ENCODE peak calls at places on chromosomes 12 and 14, in nine cellular contexts. One of them, this sample, is unnamed.

GRCh38 chr12:106248849-106249371 is 1.1 kb upstream of the CKAP4 start:
- DNase-seq in A673: peak
- DNase-seq in endothelial cell of umbilical vein: peak
- DNase-seq in body of pancreas: peak
- DNase-seq in pancreas: no peak
- DNase-seq in Panc1: no peak
- DNase-seq in spleen: peak
- DNase-seq in WERI-Rb-1: no peak
- DNase-seq in RWPE1: no peak
- DNase-seq in this sample: no peak

GRCh38 chr14:55889124-55889523 is 229.1 kb upstream of the PELI2 start:
- DNase-seq in endothelial cell of umbilical vein: no peak
- DNase-seq in spleen: no peak
- DNase-seq in pancreas: peak
- DNase-seq in RWPE1: peak
- DNase-seq in body of pancreas: peak
- DNase-seq in WERI-Rb-1: no peak
- DNase-seq in A673: no peak
- DNase-seq in Panc1: no peak
- DNase-seq in this sample: no peak

GRCh38 chr12:58161773-58162172 is 220.4 kb downstream of the ATP23 start:
- DNase-seq in endothelial cell of umbilical vein: no peak
- DNase-seq in RWPE1: no peak
- DNase-seq in Panc1: no peak
- DNase-seq in A673: no peak
- DNase-seq in WERI-Rb-1: no peak
- DNase-seq in body of pancreas: no peak
- DNase-seq in spleen: no peak
- DNase-seq in pancreas: no peak
- DNase-seq in this sample: no peak

GRCh38 chr12:96177013-96177412 is 17.2 kb upstream of the ELK3 start:
- DNase-seq in pancreas: no peak
- DNase-seq in spleen: no peak
- DNase-seq in A673: no peak
- DNase-seq in Panc1: no peak
- DNase-seq in RWPE1: peak
- DNase-seq in endothelial cell of umbilical vein: peak
- DNase-seq in WERI-Rb-1: no peak
- DNase-seq in body of pancreas: no peak
- DNase-seq in this sample: no peak

GRCh38 chr14:87049886-87050820 is 942.8 kb downstream of the GALC start:
- DNase-seq in spleen: no peak
- DNase-seq in endothelial cell of umbilical vein: no peak
- DNase-seq in pancreas: peak
- DNase-seq in WERI-Rb-1: peak
- DNase-seq in RWPE1: peak
- DNase-seq in body of pancreas: peak
- DNase-seq in A673: peak
- DNase-seq in Panc1: no peak
- DNase-seq in this sample: no peak

GRCh38 chr12:101773560-101774206 is 34.4 kb upstream of the SYCP3 start:
- DNase-seq in body of pancreas: peak
- DNase-seq in spleen: no peak
- DNase-seq in WERI-Rb-1: peak
- DNase-seq in Panc1: peak
- DNase-seq in pancreas: peak
- DNase-seq in endothelial cell of umbilical vein: peak
- DNase-seq in RWPE1: peak
- DNase-seq in A673: peak
- DNase-seq in this sample: no peak

GRCh38 chr12:111322336-111323250 is 46.3 kb downstream of the PHETA1 start:
- DNase-seq in body of pancreas: peak
- DNase-seq in WERI-Rb-1: no peak
- DNase-seq in endothelial cell of umbilical vein: no peak
- DNase-seq in pancreas: no peak
- DNase-seq in RWPE1: no peak
- DNase-seq in Panc1: no peak
- DNase-seq in spleen: no peak
- DNase-seq in A673: no peak
- DNase-seq in this sample: no peak

GRCh38 chr12:110342157-110342556 is 61.1 kb downstream of the ATP2A2 start:
- DNase-seq in endothelial cell of umbilical vein: no peak
- DNase-seq in pancreas: no peak
- DNase-seq in WERI-Rb-1: no peak
- DNase-seq in spleen: no peak
- DNase-seq in A673: no peak
- DNase-seq in body of pancreas: no peak
- DNase-seq in Panc1: no peak
- DNase-seq in RWPE1: no peak
- DNase-seq in this sample: no peak

GRCh38 chr14:55416866-55417265 is 5.2 kb upstream of the ATG14 start:
- DNase-seq in Panc1: no peak
- DNase-seq in pancreas: no peak
- DNase-seq in A673: peak
- DNase-seq in WERI-Rb-1: peak
- DNase-seq in body of pancreas: no peak
- DNase-seq in RWPE1: no peak
- DNase-seq in spleen: no peak
- DNase-seq in endothelial cell of umbilical vein: no peak
- DNase-seq in this sample: no peak

GRCh38 chr14:56555921-56556570 is 23.6 kb upstream of the TMEM260 start:
- DNase-seq in RWPE1: peak
- DNase-seq in endothelial cell of umbilical vein: peak
- DNase-seq in spleen: no peak
- DNase-seq in A673: peak
- DNase-seq in body of pancreas: no peak
- DNase-seq in pancreas: no peak
- DNase-seq in WERI-Rb-1: no peak
- DNase-seq in Panc1: peak
- DNase-seq in this sample: no peak

GRCh38 chr12:52606581-52607241 is 5.4 kb upstream of the KRT72 start:
- DNase-seq in body of pancreas: no peak
- DNase-seq in Panc1: no peak
- DNase-seq in pancreas: no peak
- DNase-seq in A673: no peak
- DNase-seq in spleen: no peak
- DNase-seq in RWPE1: no peak
- DNase-seq in endothelial cell of umbilical vein: no peak
- DNase-seq in WERI-Rb-1: no peak
- DNase-seq in this sample: no peak

GRCh38 chr14:68462683-68463082 is 330.2 kb downstream of the ZFP36L1 start:
- DNase-seq in pancreas: no peak
- DNase-seq in Panc1: no peak
- DNase-seq in body of pancreas: no peak
- DNase-seq in WERI-Rb-1: no peak
- DNase-seq in endothelial cell of umbilical vein: no peak
- DNase-seq in spleen: no peak
- DNase-seq in A673: no peak
- DNase-seq in RWPE1: no peak
- DNase-seq in this sample: no peak

GRCh38 chr12:113399490-113399889 is 4.2 kb downstream of the SDS start:
- DNase-seq in endothelial cell of umbilical vein: no peak
- DNase-seq in A673: no peak
- DNase-seq in RWPE1: no peak
- DNase-seq in spleen: no peak
- DNase-seq in body of pancreas: no peak
- DNase-seq in WERI-Rb-1: no peak
- DNase-seq in Panc1: no peak
- DNase-seq in pancreas: no peak
- DNase-seq in this sample: no peak

DNA sequence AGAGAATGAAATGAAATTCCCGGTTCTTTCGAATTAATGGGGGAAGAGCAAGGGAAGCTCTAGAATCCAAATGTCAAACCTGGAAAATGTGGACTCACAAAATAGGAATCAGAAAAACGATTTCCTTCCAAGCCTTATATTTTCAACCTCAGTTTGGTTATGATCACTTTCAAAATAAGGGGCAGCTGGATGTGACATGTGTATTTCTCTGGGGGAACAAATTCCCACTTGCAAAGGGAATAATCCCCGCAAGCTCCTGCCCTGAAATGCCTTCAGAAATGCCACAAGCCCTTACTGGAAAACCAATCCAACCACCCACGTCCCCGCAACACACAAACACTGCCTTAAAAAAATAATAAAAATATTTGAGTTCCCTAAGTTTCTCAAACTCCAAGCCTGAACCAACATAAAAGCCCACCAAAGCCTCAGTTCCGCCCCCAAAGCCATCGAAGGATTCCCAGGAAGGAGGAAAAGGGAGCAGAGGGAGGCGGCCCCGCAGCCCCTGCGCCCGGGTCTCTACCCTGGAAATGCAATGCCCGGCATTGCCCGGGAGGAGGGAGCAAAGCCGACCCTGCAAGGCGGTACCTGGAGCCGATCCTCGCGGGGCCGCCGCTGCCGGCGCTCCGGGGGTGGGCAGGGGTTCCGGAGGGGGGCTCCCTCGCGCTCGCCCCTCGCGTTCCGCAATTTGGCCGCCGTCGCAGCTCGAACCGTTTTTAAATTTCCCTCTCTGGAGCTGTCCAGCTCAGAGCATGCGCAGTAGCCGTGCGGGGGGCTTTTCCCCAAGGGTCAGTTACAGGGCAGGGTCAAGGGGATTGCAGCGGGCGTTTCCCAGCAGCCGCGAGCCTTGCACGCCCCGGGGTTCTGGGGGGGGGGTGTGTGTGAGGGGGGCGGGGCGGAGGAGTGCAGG is at the start of gene FOXN4:
- DNase-seq in endothelial cell of umbilical vein: no peak
- DNase-seq in body of pancreas: no peak
- DNase-seq in spleen: no peak
- DNase-seq in Panc1: no peak
- DNase-seq in WERI-Rb-1: peak
- DNase-seq in RWPE1: no peak
- DNase-seq in pancreas: no peak
- DNase-seq in A673: no peak
- DNase-seq in this sample: no peak
- TF ChIP-seq CTCF in endothelial cell of umbilical vein: no peak
- TF ChIP-seq CTCF in body of pancreas: no peak
- TF ChIP-seq CTCF in spleen: no peak
- TF ChIP-seq CTCF in Panc1: no peak
- TF ChIP-seq CTCF in WERI-Rb-1: no peak
- TF ChIP-seq CTCF in RWPE1: no peak
- TF ChIP-seq CTCF in pancreas: no peak
- TF ChIP-seq CTCF in A673: no peak
- TF ChIP-seq CTCF in this sample: no peak

DNA sequence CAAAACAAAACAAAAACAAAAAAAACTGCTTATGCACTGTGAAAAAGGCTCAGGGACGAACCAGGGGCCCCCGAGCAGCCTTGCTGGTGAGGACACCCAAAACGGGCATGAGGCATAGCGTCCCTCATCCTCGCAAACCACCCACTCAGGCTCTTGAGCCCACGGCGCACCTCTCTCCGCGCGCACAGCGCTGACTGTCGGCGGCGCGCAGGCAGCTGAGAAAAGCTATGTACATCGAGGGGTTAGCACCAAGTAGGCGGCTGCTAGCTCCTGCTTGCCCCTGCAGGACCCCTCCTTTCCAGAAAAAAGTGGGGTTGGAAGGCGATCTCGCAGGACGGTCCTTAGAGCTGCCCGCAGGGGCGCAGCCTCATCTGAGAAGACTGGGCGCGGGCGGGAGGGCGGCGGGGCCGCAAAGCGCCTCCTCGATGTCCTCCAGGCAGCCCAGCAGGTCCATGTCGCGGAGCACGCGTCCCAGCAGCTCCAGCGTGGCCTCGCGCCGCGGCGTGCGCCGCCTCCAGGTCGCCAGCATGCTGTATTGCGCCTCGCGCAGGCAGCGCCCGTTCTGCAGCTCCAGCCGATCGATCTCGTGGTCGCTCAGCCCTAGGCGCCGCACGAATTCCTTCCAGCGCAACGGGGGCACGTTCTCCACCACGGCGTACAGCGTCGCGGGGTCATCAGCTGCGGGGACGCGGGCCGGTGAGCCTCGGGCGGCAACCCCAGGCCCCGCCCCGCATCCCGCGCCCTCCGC is 12.8 kb downstream of the TNFRSF1A start:
- DNase-seq in spleen: peak
- DNase-seq in Panc1: no peak
- DNase-seq in body of pancreas: no peak
- DNase-seq in pancreas: no peak
- DNase-seq in A673: no peak
- DNase-seq in RWPE1: no peak
- DNase-seq in endothelial cell of umbilical vein: no peak
- DNase-seq in WERI-Rb-1: peak
- DNase-seq in this sample: no peak
- H3K27ac ChIP-seq in spleen: peak
- H3K27ac ChIP-seq in Panc1: no peak
- H3K27ac ChIP-seq in body of pancreas: no peak
- H3K27ac ChIP-seq in pancreas: no peak
- H3K27ac ChIP-seq in A673: no peak
- H3K27ac ChIP-seq in RWPE1: peak
- H3K27ac ChIP-seq in endothelial cell of umbilical vein: no peak
- H3K27ac ChIP-seq in WERI-Rb-1: no peak
- H3K27ac ChIP-seq in this sample: no peak

DNA sequence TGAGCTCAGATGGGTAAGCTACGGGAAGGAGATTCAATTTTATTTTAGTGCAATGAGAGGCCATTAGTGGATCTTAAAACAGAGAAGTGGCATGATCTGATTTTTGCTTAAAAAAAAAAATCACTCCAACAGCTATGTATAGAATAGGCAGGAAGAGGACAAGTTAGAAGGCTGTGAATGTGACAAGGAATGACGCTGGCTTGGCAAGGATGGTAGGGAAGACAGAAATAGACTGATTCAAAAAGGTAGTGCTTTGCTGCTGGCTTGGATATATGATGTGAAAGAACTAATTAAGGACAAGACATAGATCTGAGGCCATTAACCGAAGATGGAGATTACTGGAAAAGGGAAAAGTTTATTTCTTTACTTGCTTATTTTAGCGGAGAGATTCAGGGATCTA is 105.2 kb upstream of the GPHB5 start:
- DNase-seq in Panc1: no peak
- DNase-seq in spleen: no peak
- DNase-seq in RWPE1: no peak
- DNase-seq in endothelial cell of umbilical vein: no peak
- DNase-seq in body of pancreas: no peak
- DNase-seq in WERI-Rb-1: no peak
- DNase-seq in A673: no peak
- DNase-seq in pancreas: no peak
- DNase-seq in this sample: no peak
- TF ChIP-seq CTCF in Panc1: no peak
- TF ChIP-seq CTCF in spleen: no peak
- TF ChIP-seq CTCF in RWPE1: no peak
- TF ChIP-seq CTCF in endothelial cell of umbilical vein: no peak
- TF ChIP-seq CTCF in body of pancreas: no peak
- TF ChIP-seq CTCF in WERI-Rb-1: no peak
- TF ChIP-seq CTCF in A673: no peak
- TF ChIP-seq CTCF in pancreas: no peak
- TF ChIP-seq CTCF in this sample: no peak

DNA sequence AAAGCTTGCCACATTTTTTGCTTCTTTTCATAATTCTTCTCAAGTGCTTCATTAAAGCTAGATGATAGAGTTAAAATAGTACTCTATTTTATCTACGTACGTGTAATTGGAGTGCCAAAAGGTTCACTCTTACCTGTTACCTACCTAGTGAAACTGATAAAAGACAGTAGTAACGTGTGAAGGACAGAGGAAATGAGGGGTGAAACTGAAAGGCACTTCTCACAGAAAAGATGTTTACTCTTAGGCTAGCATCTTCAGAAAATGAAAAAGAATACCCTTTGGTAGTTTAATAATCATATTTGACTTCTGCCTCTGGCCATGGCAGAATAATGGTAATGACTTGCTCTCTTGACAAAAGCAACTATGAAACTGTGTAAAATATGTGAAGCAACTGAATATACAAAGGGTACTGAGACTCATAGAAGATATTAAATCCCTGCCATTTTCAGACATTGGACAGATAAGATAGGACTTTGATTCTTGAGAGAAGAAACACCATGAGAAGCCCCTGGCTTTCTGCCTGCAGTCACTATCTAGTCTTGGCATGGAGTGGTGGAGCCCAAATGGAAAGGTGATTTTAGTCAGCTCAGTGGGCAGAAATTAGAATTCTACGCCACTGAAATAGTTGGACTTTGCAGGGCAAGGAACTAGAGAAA is 6.3 kb upstream of the EVL start:
- DNase-seq in Panc1: no peak
- DNase-seq in spleen: no peak
- DNase-seq in A673: no peak
- DNase-seq in WERI-Rb-1: no peak
- DNase-seq in endothelial cell of umbilical vein: no peak
- DNase-seq in RWPE1: no peak
- DNase-seq in body of pancreas: no peak
- DNase-seq in pancreas: no peak
- DNase-seq in this sample: no peak
- H3K27ac ChIP-seq in Panc1: no peak
- H3K27ac ChIP-seq in spleen: peak
- H3K27ac ChIP-seq in A673: no peak
- H3K27ac ChIP-seq in WERI-Rb-1: no peak
- H3K27ac ChIP-seq in endothelial cell of umbilical vein: no peak
- H3K27ac ChIP-seq in RWPE1: no peak
- H3K27ac ChIP-seq in body of pancreas: no peak
- H3K27ac ChIP-seq in pancreas: no peak
- H3K27ac ChIP-seq in this sample: no peak